ENCODE peak calls at places on chromosomes 11 and 22, in four cellular contexts. T, B, M and L are unnamed samples.

GRCh38 chr22:17921871-17922821 is 102.2 kb downstream of the MICAL3 start:
- DNase-seq in B (no peak), M (no peak), T (no peak), L (no peak)

GRCh38 chr11:111540921-111541208 is 345 bp downstream of the LAYN start:
- DNase-seq in T (no peak), B (no peak), M (no peak), L (no peak)

GRCh38 chr11:36622431-36623136 is 24.5 kb upstream of the RAG2 start:
- DNase-seq in M (peak), T (peak), B (no peak), L (no peak)

GRCh38 chr11:119155733-119156492 is 7.1 kb downstream of the ABCG4 start:
- DNase-seq in B (no peak), M (peak), T (peak), L (no peak)

GRCh38 chr22:36166518-36167220 is 6.1 kb upstream of the APOL3 start:
- DNase-seq in M (no peak), T (no peak), B (no peak), L (no peak)

GRCh38 chr11:57800444-57801184 is 39.0 kb downstream of the CTNND1 start:
- DNase-seq in B (no peak), T (peak), M (peak), L (peak)

GRCh38 chr11:87239001-87239400 is 201.3 kb downstream of the TMEM135 start:
- DNase-seq in B (no peak), T (no peak), M (no peak), L (no peak)

GRCh38 chr22:46356496-46357185 is 21.1 kb downstream of the TRMU start:
- DNase-seq in M (no peak), B (no peak), T (no peak), L (no peak)

GRCh38 chr11:66918751-66919150 is 39.4 kb downstream of the PC start:
- DNase-seq in T (no peak), B (no peak), M (no peak), L (no peak)

GRCh38 chr11:123176785-123177184 is 18.3 kb downstream of the CLMP start:
- DNase-seq in M (no peak), T (no peak), B (no peak), L (no peak)

GRCh38 chr11:30451167-30451566 is 128.3 kb downstream of the ARL14EP start:
- DNase-seq in T (no peak), B (no peak), M (no peak), L (no peak)

GRCh38 chr11:81915045-81915444 is 818.6 kb downstream of the FAM181B start:
- DNase-seq in B (no peak), M (no peak), T (no peak), L (no peak)

GRCh38 chr11:121838571-121838970 is 277.4 kb downstream of the BLID start:
- DNase-seq in T (no peak), B (no peak), M (no peak), L (no peak)

GRCh38 chr11:115607621-115608191 is 103.5 kb upstream of the CADM1 start:
- DNase-seq in T (no peak), B (no peak), M (no peak), L (no peak)

GRCh38 chr11:88604255-88604654 is 266.7 kb upstream of the CTSC start:
- DNase-seq in B (no peak), M (no peak), T (peak), L (peak)

GRCh38 chr22:35451602-35452001 is 51.7 kb downstream of the MCM5 start:
- DNase-seq in B (no peak), T (no peak), M (no peak), L (no peak)

GRCh38 chr22:41544671-41545476 is 604 bp upstream of the POLR3H start:
- DNase-seq in T (no peak), M (no peak), B (no peak), L (no peak)

GRCh38 chr11:23554002-23554401 is 693.7 kb upstream of the CCDC179 start:
- DNase-seq in B (no peak), M (no peak), T (peak), L (no peak)

GRCh38 chr22:18156878-18157713 is 7.1 kb downstream of the USP18 start:
- DNase-seq in T (peak), B (no peak), M (peak), L (peak)

GRCh38 chr11:92349478-92350156 is 125.0 kb downstream of the FAT3 start:
- DNase-seq in T (no peak), B (no peak), M (no peak), L (no peak)

GRCh38 chr11:86919557-86920210 is 35.5 kb downstream of the FZD4 start:
- DNase-seq in M (peak), B (no peak), T (peak), L (no peak)

GRCh38 chr11:47161134-47161854 is 15.4 kb downstream of the ARFGAP2 start:
- DNase-seq in M (peak), B (no peak), T (peak), L (no peak)

DNA sequence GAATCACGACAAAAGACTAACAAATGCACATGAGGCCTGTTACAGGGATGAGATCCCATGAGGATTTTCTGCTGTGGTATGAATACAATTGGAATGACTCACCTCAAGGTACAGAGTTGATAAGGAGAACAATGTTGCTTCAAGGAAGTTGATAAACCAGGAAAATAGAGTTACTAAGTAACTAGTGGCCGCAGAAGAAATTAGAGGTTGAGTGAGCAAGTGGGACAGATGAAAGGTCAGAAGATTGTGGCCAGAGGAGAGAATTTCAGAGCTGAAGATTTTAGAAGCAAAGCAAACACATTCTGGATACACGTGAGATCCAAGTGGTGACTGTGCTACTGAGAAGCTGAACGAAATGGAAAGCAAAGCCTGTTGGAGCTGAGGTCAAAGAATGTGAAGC is 67.8 kb downstream of the CYB5R2 start:
- DNase-seq in T (peak), B (no peak), M (no peak), L (no peak)
- H3K4me3 ChIP-seq in T (no peak), B (no peak), M (no peak), L (no peak)

GRCh38 chr22:29700949-29701927 is 18.6 kb upstream of the CABP7 start:
- DNase-seq in T (peak), M (peak), B (peak), L (no peak)
- TF ChIP-seq CTCF in T (peak), M (peak), B (no peak), L (peak)

GRCh38 chr22:50192825-50193204 is 7.1 kb downstream of the TRABD start:
- DNase-seq in T (no peak), M (peak), B (no peak), L (no peak)

GRCh38 chr22:50190182-50190951 is 4.7 kb downstream of the TRABD start:
- DNase-seq in B (peak), T (peak), M (peak), L (no peak)

GRCh38 chr22:50192056-50192824 is 6.5 kb downstream of the TRABD start:
- DNase-seq in T (peak), B (no peak), M (peak), L (no peak)

GRCh38 chr22:50189849-50190181 is 4.1 kb downstream of the TRABD start:
- DNase-seq in B (no peak), T (peak), M (peak), L (no peak)

DNA sequence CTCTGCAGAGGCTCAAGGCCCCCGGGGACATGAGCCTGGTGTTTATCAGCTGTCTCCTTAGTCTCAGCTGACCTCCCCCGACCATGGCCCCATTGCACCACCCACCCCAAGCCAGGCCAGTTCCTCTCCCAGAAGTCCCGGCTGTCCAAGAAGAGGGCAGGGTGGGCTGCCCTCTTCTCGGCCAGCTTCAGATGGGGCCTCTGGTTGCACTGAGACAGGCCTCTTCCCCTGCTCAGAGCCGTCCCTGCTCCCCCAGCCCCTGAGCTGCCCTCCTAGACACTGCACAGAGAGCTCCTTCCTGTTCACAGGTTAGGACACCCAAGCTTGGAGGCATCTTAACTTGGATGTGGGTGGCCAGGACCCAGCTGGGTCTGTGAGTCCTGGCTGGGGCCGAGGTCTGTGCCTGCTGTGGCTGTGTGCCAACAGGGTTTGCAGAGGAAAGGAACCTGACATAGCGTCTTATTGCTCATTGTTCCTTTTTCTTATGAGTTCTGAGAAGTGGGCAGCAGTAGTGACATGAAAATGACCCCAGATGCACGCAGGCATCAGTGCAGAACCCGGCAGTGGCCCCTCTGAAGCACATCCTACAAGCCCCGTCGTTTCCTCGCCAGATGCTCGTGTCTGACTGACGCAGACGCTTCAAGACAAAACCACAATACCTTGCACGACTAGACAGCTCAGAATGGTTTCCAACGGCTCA is 5.5 kb downstream of the TRABD start:
- DNase-seq in T (no peak), M (peak), B (no peak), L (no peak)
- H3K4me3 ChIP-seq in T (no peak), M (peak), B (peak), L (peak)

GRCh38 chr11:75242722-75243600 is 2.4 kb downstream of the TPBGL start:
- DNase-seq in M (no peak), B (peak), T (no peak), L (no peak)

GRCh38 chr11:75246673-75247350 is 6.2 kb downstream of the TPBGL start:
- DNase-seq in B (peak), M (no peak), T (no peak), L (no peak)

GRCh38 chr11:75246006-75246672 is 5.6 kb downstream of the TPBGL start:
- DNase-seq in B (peak), T (no peak), M (no peak), L (no peak)

GRCh38 chr11:75244052-75244814 is 3.7 kb downstream of the TPBGL start:
- DNase-seq in T (no peak), M (no peak), B (peak), L (no peak)

DNA sequence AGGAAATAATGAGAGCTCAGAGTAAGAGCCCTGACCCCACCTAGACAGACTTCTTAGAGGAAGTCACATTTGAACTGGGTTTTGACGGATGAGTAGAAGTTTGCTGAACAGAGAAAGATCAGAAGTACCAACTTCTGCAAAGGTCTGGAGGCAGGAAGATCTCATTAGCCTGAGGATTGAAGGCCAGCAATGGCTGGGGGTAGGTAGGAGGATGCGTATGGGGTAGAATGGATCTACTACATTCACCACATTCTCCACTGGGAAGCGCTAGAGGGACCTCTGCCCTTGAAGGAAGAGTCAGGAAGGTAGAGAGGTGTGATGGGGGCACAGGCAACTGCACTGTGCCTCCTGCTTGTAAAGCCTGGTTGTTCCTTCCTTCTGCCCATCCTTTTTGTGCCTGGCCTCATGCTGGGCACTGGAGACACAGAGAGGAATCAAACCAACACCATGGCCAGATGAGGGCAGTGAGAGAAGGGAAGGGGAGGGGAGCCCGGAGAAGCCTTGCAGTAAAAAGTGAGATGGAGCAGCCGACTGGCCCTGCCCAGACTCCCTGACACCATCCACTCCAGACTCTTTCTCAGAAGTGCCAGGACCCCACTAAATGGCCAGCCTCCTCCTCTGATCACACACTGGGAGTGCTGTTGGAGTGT is 4.9 kb downstream of the TPBGL start:
- DNase-seq in B (peak), M (no peak), T (peak), L (no peak)
- TF ChIP-seq CTCF in B (no peak), M (peak), T (peak), L (no peak)

GRCh38 chr11:96306933-96307747 is 35.9 kb downstream of the MAML2 start:
- DNase-seq in T (peak), M (no peak), B (peak), L (peak)
- H3K4me3 ChIP-seq in T (peak), M (no peak), B (peak), L (peak)

GRCh38 chr22:43817402-43817801 is 5.3 kb upstream of the EFCAB6 start:
- DNase-seq in B (no peak), M (no peak), T (no peak), L (no peak)
- TF ChIP-seq CTCF in B (no peak), M (no peak), T (no peak), L (no peak)

GRCh38 chr11:128927108-128927461 is 15.6 kb downstream of the TP53AIP1 start:
- DNase-seq in B (no peak), T (no peak), M (no peak), L (no peak)

GRCh38 chr11:128926437-128927107 is 16.1 kb downstream of the TP53AIP1 start:
- DNase-seq in M (no peak), B (no peak), T (no peak), L (no peak)

GRCh38 chr11:128924618-128925017 is 18.1 kb downstream of the TP53AIP1 start:
- DNase-seq in M (no peak), T (no peak), B (no peak), L (no peak)

GRCh38 chr11:128927683-128928336 is 14.9 kb downstream of the TP53AIP1 start:
- DNase-seq in M (no peak), T (no peak), B (no peak), L (no peak)

GRCh38 chr11:128926000-128926399 is 16.7 kb downstream of the TP53AIP1 start:
- DNase-seq in M (no peak), T (peak), B (no peak), L (no peak)
- H3K4me3 ChIP-seq in M (no peak), T (no peak), B (no peak), L (no peak)

DNA sequence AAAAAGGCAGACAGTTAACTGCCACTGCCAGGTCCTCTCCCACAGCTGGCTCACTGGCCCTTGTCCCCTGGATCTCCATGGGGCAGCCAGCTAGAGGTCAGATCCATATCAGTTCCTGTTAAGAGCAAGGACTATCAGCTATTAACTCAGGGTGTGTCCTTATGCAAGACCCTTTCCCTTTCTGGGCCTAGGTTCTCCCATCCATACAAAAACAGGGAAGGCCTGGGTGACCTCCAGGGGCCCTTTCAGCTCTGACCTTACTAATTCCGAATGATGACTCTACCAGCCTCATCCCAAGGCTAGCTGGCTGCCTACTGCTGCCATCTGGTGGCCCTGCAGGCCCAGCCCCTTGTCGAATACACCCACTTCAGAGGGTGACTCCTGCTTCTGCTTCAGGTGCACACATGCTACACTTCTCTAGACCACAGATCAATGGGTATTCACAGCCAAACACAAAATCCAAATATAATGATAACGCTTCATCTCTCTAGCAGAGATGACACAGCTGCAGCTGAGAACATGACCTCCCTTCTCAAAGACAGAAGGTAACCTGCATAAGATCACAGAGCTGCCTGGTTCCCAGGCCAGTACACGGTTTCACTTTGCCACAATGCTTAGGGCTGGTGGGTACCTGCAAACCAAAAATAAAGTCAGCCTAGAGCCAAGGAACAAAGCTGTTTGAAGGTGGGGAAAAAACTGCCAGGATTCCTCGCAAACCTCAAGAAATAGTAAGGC is 34.1 kb downstream of the SERGEF start:
- DNase-seq in T (peak), B (no peak), M (peak), L (no peak)
- TF ChIP-seq CTCF in T (peak), B (no peak), M (peak), L (peak)

DNA sequence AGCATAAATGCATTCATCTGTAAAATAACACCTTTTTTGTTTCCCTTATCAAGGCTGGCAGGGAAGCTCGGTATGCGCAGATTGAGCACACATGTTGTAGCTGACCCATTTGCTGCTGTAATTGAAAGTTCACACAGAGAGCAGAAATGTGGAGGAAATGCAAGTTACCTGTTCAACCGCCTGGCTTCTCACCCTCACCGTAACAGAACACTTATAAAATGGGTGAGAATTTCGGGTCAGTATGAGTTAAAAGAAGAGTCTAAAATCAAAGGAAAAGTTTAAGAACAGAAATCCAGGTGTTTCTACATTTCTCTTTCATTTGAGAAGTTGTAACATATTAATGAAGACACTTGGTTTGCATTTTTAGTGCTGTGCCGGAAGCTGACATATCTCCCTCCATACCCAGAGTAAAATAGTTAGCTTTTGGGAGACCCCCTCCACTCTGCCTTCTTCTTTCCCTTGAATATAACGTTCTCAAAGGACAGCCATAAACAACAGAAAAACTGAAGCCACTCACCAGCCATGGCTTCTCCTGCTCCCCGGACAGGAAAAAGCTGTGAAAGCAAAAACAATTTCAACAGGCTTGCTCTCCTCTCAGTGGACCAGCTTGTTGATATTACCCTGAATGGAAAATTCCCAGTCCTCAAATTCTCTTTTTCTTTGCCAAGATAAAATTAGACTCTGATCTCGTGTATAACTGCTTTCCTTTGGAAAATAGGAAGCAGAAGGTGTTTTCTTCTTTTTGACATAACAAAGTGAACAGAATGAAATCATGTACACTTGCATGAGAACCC is at the start of gene CASP12:
- DNase-seq in T (no peak), B (no peak), M (no peak), L (no peak)
- H3K4me3 ChIP-seq in T (no peak), B (peak), M (no peak), L (no peak)